ENCODE peak calls at places on chromosomes 5 and 9, in five cellular contexts. One of them, this sample, is unnamed.
A peak's percentile ranks its signal among the peaks of the same experiment; 100 is the strongest.

GRCh38 chr5:63456279-63456678 is 506.0 kb downstream of the HTR1A start:
- DNase-seq in RWPE2: no peak
- DNase-seq in B cell: no peak
- DNase-seq in spleen: no peak
- DNase-seq in bronchial epithelial cell: peak; percentile 56
- DNase-seq in this sample: no peak

GRCh38 chr5:393846-394275 is 49.1 kb upstream of the EXOC3 start:
- DNase-seq in bronchial epithelial cell: no peak
- DNase-seq in spleen: no peak
- DNase-seq in RWPE2: peak; percentile 41
- DNase-seq in B cell: peak; percentile 14
- DNase-seq in this sample: no peak

GRCh38 chr5:176535655-176536131 is 1.5 kb downstream of the RNF44 start:
- DNase-seq in bronchial epithelial cell: no peak
- DNase-seq in B cell: no peak
- DNase-seq in spleen: peak; percentile 87
- DNase-seq in RWPE2: no peak
- DNase-seq in this sample: no peak

GRCh38 chr5:172028167-172028566 is 21.7 kb upstream of the FBXW11 start:
- DNase-seq in bronchial epithelial cell: no peak
- DNase-seq in spleen: no peak
- DNase-seq in B cell: no peak
- DNase-seq in RWPE2: no peak
- DNase-seq in this sample: no peak

GRCh38 chr9:36985769-36986547 is 48.1 kb downstream of the PAX5 start:
- DNase-seq in bronchial epithelial cell: no peak
- DNase-seq in RWPE2: peak; percentile 35
- DNase-seq in spleen: no peak
- DNase-seq in B cell: peak; percentile 67
- DNase-seq in this sample: no peak

GRCh38 chr5:94870496-94871214 is 252.2 kb downstream of the SLF1 start:
- DNase-seq in spleen: no peak
- DNase-seq in RWPE2: no peak
- DNase-seq in B cell: no peak
- DNase-seq in bronchial epithelial cell: no peak
- DNase-seq in this sample: no peak

GRCh38 chr5:59583151-59583809 is 310.2 kb downstream of the PDE4D start:
- DNase-seq in RWPE2: no peak
- DNase-seq in bronchial epithelial cell: no peak
- DNase-seq in B cell: no peak
- DNase-seq in spleen: no peak
- DNase-seq in this sample: no peak

GRCh38 chr5:65034029-65034781 is 265.5 kb downstream of the CWC27 start:
- DNase-seq in spleen: peak; percentile 77
- DNase-seq in RWPE2: no peak
- DNase-seq in bronchial epithelial cell: no peak
- DNase-seq in B cell: no peak
- DNase-seq in this sample: no peak

GRCh38 chr5:139410121-139410885 is 6.4 kb upstream of the SPATA24 start:
- DNase-seq in B cell: no peak
- DNase-seq in RWPE2: peak; percentile 11
- DNase-seq in bronchial epithelial cell: no peak
- DNase-seq in spleen: no peak
- DNase-seq in this sample: no peak

GRCh38 chr5:56281489-56282163 is 48.5 kb upstream of the ANKRD55 start:
- DNase-seq in spleen: no peak
- DNase-seq in B cell: no peak
- DNase-seq in RWPE2: no peak
- DNase-seq in bronchial epithelial cell: no peak
- DNase-seq in this sample: no peak

GRCh38 chr5:138353550-138353893 is 1.0 kb downstream of the KDM3B start:
- DNase-seq in B cell: no peak
- DNase-seq in spleen: no peak
- DNase-seq in bronchial epithelial cell: no peak
- DNase-seq in RWPE2: no peak
- DNase-seq in this sample: no peak

GRCh38 chr5:9512452-9512851 is 33.4 kb downstream of the SEMA5A start:
- DNase-seq in RWPE2: no peak
- DNase-seq in B cell: no peak
- DNase-seq in spleen: no peak
- DNase-seq in bronchial epithelial cell: no peak
- DNase-seq in this sample: no peak

GRCh38 chr5:52043543-52043942 is 660.3 kb downstream of the ISL1 start:
- DNase-seq in RWPE2: no peak
- DNase-seq in B cell: no peak
- DNase-seq in bronchial epithelial cell: no peak
- DNase-seq in spleen: no peak
- DNase-seq in this sample: no peak

GRCh38 chr9:3138236-3139229 is 294.6 kb upstream of the PUM3 start:
- DNase-seq in RWPE2: no peak
- DNase-seq in spleen: no peak
- DNase-seq in bronchial epithelial cell: no peak
- DNase-seq in B cell: no peak
- DNase-seq in this sample: no peak

GRCh38 chr5:163571755-163572154 is 66.3 kb downstream of the MAT2B start:
- DNase-seq in spleen: no peak
- DNase-seq in B cell: no peak
- DNase-seq in RWPE2: no peak
- DNase-seq in bronchial epithelial cell: peak; percentile 20
- DNase-seq in this sample: no peak

GRCh38 chr5:72988769-72989168 is 32.9 kb downstream of the FCHO2 start:
- DNase-seq in spleen: no peak
- DNase-seq in B cell: no peak
- DNase-seq in RWPE2: no peak
- DNase-seq in bronchial epithelial cell: no peak
- DNase-seq in this sample: no peak

GRCh38 chr5:177968661-177969211 is 27.3 kb downstream of the PROP1 start:
- DNase-seq in spleen: no peak
- DNase-seq in RWPE2: no peak
- DNase-seq in bronchial epithelial cell: no peak
- DNase-seq in B cell: no peak
- DNase-seq in this sample: no peak

GRCh38 chr9:38681747-38682227 is 38.1 kb downstream of the FAM240B start:
- DNase-seq in B cell: no peak
- DNase-seq in bronchial epithelial cell: peak; percentile 85
- DNase-seq in RWPE2: no peak
- DNase-seq in spleen: no peak
- DNase-seq in this sample: no peak

GRCh38 chr5:92518318-92518913 is 1062.6 kb downstream of the NR2F1-AS1 start:
- DNase-seq in bronchial epithelial cell: peak; percentile 84
- DNase-seq in spleen: no peak
- DNase-seq in RWPE2: no peak
- DNase-seq in B cell: no peak
- DNase-seq in this sample: no peak

GRCh38 chr5:81513468-81513867 is 119.5 kb upstream of the ACOT12 start:
- DNase-seq in B cell: no peak
- DNase-seq in RWPE2: no peak
- DNase-seq in spleen: no peak
- DNase-seq in bronchial epithelial cell: no peak
- DNase-seq in this sample: no peak

GRCh38 chr5:134103998-134104612 is 10.4 kb upstream of the TCF7 start:
- DNase-seq in bronchial epithelial cell: no peak
- DNase-seq in spleen: no peak
- DNase-seq in B cell: no peak
- DNase-seq in RWPE2: no peak
- DNase-seq in this sample: no peak

GRCh38 chr9:97057651-97058050 is 18.7 kb upstream of the CTSV start:
- DNase-seq in bronchial epithelial cell: no peak
- DNase-seq in B cell: no peak
- DNase-seq in RWPE2: no peak
- DNase-seq in spleen: no peak
- DNase-seq in this sample: no peak

GRCh38 chr9:81815781-81816180 is 112.4 kb upstream of the SPATA31D4 start:
- DNase-seq in bronchial epithelial cell: no peak
- DNase-seq in spleen: no peak
- DNase-seq in RWPE2: no peak
- DNase-seq in B cell: no peak
- DNase-seq in this sample: no peak

GRCh38 chr9:20271107-20271506 is 351.2 kb downstream of the MLLT3 start:
- DNase-seq in RWPE2: no peak
- DNase-seq in spleen: no peak
- DNase-seq in B cell: no peak
- DNase-seq in bronchial epithelial cell: no peak
- DNase-seq in this sample: no peak

DNA sequence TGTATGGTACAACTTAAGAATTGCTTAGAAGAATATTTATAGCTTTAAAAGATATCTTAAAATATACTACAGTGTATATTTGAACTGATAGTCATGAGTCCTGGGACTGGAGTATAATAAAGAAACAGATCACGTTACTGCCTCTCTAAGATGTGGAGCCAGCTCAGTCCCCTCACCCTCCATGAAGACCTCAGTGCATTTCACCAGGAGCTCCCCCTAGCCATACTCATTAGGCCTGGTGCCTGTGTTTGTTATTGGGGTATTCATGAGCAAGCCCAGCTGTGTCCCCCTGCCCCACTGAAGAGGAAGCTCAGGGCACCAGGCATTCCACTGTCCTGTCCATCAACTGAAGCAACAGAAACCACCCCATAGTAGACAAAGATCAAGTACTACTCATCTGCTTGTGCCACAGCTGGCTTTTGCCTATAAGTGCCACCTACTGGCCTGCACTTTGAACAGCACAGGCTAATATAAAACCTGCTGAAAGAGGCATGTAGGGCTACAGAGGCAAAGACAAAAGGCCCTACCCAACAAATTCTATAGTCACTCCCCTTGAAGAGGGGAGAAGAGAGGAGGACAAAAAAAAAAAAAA is 850.2 kb upstream of the NUDT12 start:
- DNase-seq in bronchial epithelial cell: peak; percentile 38
- DNase-seq in B cell: no peak
- DNase-seq in spleen: no peak
- DNase-seq in RWPE2: no peak
- DNase-seq in this sample: no peak
- TF ChIP-seq CTCF in bronchial epithelial cell: peak; percentile 65
- TF ChIP-seq CTCF in B cell: no peak
- TF ChIP-seq CTCF in spleen: no peak
- TF ChIP-seq CTCF in RWPE2: peak; percentile 86
- TF ChIP-seq CTCF in this sample: no peak

DNA sequence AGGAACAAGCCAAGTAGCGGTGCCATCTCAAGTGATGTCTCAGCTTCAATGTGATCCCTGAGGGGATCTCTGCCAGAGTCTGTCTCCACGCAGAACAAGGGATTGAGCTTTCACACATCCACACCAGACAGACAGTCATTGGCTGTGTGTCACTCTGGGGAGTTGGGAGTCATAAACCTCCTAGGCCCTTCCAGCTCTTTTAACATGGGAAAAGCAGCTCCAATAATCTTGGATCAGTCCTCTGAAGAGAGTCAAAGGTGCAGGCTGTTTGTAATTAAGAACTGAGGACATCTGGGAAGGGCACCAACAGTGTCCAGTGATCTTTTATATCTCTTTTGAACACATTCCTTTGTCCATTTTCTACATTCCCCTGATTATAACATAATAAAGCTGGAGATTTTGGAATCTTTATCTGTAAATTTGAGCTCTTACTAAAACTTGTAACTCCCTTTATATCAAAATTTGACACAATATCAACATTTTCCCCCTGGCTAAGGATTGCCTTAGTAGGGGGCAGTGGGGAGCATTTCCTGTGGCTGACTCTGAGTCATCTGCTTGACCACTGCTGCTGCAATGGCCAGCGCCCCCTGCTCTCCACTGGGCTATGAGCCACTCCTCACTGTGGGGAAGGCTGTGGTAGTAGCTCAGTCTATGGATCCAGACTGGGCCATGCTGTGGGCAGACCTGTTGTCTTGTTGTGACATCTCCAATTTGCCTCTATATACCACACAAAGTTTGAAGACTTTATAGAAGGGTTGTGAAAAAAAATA is 284.4 kb downstream of the OSTF1 start:
- DNase-seq in spleen: no peak
- DNase-seq in B cell: no peak
- DNase-seq in bronchial epithelial cell: no peak
- DNase-seq in RWPE2: no peak
- DNase-seq in this sample: no peak
- TF ChIP-seq CTCF in spleen: no peak
- TF ChIP-seq CTCF in B cell: no peak
- TF ChIP-seq CTCF in bronchial epithelial cell: no peak
- TF ChIP-seq CTCF in RWPE2: no peak
- TF ChIP-seq CTCF in this sample: no peak

DNA sequence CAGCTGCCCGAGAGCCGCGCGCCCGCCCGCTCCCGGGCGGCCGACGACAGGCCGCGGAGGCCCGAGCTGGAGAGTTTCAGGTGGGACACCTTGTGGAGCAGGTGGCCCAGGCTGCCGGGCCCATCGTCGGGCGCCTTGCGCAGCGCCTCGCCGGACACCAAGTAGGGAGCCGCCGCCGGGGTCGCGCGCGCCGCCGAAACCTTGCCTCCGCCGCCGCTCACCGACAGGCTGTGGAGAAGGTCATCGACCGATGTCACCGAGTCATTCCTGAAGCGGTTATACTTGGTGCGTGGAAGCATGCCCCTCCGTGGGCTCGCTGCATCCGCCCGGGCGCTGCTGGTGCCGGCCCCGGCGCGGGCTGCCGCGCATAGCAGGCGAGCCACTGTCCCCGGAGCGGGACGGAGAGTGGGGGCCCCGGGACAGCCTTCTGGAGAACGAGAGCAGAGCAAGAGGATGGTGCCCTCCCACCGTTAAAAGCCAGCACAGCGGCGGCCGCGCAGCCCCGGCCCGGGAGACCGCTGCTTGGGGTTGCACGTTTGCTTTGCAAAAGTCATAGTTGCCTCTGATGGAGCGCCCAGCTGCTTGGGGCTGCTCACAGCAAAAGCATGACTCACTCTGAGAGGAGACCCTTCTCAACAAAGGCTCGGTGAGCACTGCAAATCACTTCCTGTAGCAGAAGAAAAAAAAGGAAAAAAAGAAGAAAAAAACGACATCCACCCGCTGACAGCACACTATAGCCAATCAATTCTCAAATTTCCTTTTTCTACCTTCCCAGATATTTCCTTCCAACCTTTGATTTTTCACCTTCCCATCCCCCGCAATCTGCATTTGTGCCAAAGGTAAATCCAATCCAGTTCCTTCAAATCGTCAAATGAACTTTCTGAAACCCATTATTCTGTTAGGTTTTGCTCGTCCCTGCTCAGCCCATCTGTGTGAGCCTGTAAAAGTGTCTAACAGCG is at the start of gene SHC3:
- DNase-seq in RWPE2: no peak
- DNase-seq in bronchial epithelial cell: no peak
- DNase-seq in spleen: no peak
- DNase-seq in B cell: peak; percentile 41
- DNase-seq in this sample: no peak
- TF ChIP-seq CTCF in RWPE2: no peak
- TF ChIP-seq CTCF in bronchial epithelial cell: no peak
- TF ChIP-seq CTCF in spleen: no peak
- TF ChIP-seq CTCF in B cell: no peak
- TF ChIP-seq CTCF in this sample: no peak

GRCh38 chr5:78672154-78672553 is 23.6 kb upstream of the LHFPL2 start:
- DNase-seq in B cell: no peak
- DNase-seq in bronchial epithelial cell: no peak
- DNase-seq in spleen: no peak
- DNase-seq in RWPE2: no peak
- DNase-seq in this sample: no peak

GRCh38 chr5:78675956-78676727 is 27.6 kb upstream of the LHFPL2 start:
- DNase-seq in spleen: no peak
- DNase-seq in bronchial epithelial cell: no peak
- DNase-seq in RWPE2: no peak
- DNase-seq in B cell: no peak
- DNase-seq in this sample: no peak

GRCh38 chr5:78679905-78680304 is 31.3 kb upstream of the LHFPL2 start:
- DNase-seq in spleen: no peak
- DNase-seq in RWPE2: no peak
- DNase-seq in bronchial epithelial cell: no peak
- DNase-seq in B cell: no peak
- DNase-seq in this sample: no peak

GRCh38 chr5:78677777-78678668 is 29.5 kb upstream of the LHFPL2 start:
- DNase-seq in bronchial epithelial cell: peak; percentile 77
- DNase-seq in B cell: no peak
- DNase-seq in spleen: no peak
- DNase-seq in RWPE2: no peak
- DNase-seq in this sample: no peak
- TF ChIP-seq CTCF in bronchial epithelial cell: no peak
- TF ChIP-seq CTCF in B cell: no peak
- TF ChIP-seq CTCF in spleen: no peak
- TF ChIP-seq CTCF in RWPE2: no peak
- TF ChIP-seq CTCF in this sample: no peak